ENCODE peak calls at places on chromosomes 16 and 17, in nine cellular contexts. One of them, this sample, is unnamed.

GRCh38 chr17:35291802-35292201 is 48.9 kb downstream of the SLFN5 start:
- DNase-seq in pancreas: no peak
- DNase-seq in DND-41: no peak
- DNase-seq in heart left ventricle: no peak
- DNase-seq in fibroblast of lung: peak
- DNase-seq in GM10248: no peak
- DNase-seq in fibroblast of villous mesenchyme: peak
- DNase-seq in AG09319: peak
- DNase-seq in progenitor cell of endocrine pancreas: no peak
- DNase-seq in this sample: no peak

GRCh38 chr17:76593338-76593737 is 7.7 kb upstream of the ST6GALNAC2 start:
- DNase-seq in heart left ventricle: no peak
- DNase-seq in progenitor cell of endocrine pancreas: no peak
- DNase-seq in pancreas: no peak
- DNase-seq in fibroblast of lung: no peak
- DNase-seq in AG09319: no peak
- DNase-seq in DND-41: no peak
- DNase-seq in GM10248: no peak
- DNase-seq in fibroblast of villous mesenchyme: no peak
- DNase-seq in this sample: no peak

GRCh38 chr17:46795379-46795952 is 23.0 kb downstream of the WNT3 start:
- DNase-seq in fibroblast of villous mesenchyme: peak
- DNase-seq in heart left ventricle: no peak
- DNase-seq in DND-41: no peak
- DNase-seq in GM10248: no peak
- DNase-seq in pancreas: peak
- DNase-seq in fibroblast of lung: peak
- DNase-seq in progenitor cell of endocrine pancreas: no peak
- DNase-seq in AG09319: no peak
- DNase-seq in this sample: no peak

GRCh38 chr16:4664538-4665418 is 28.6 kb upstream of the NUDT16L1 start:
- DNase-seq in DND-41: peak
- DNase-seq in progenitor cell of endocrine pancreas: no peak
- DNase-seq in fibroblast of lung: peak
- DNase-seq in pancreas: no peak
- DNase-seq in heart left ventricle: peak
- DNase-seq in AG09319: no peak
- DNase-seq in fibroblast of villous mesenchyme: peak
- DNase-seq in GM10248: peak
- DNase-seq in this sample: peak

GRCh38 chr16:54285414-54286066 is 1.0 kb downstream of the IRX3 start:
- DNase-seq in GM10248: no peak
- DNase-seq in fibroblast of villous mesenchyme: peak
- DNase-seq in heart left ventricle: peak
- DNase-seq in progenitor cell of endocrine pancreas: peak
- DNase-seq in pancreas: peak
- DNase-seq in fibroblast of lung: peak
- DNase-seq in DND-41: peak
- DNase-seq in AG09319: no peak
- DNase-seq in this sample: no peak

GRCh38 chr17:1491406-1492248 is 859 bp downstream of the MYO1C start:
- DNase-seq in fibroblast of lung: peak
- DNase-seq in progenitor cell of endocrine pancreas: no peak
- DNase-seq in AG09319: no peak
- DNase-seq in fibroblast of villous mesenchyme: peak
- DNase-seq in DND-41: no peak
- DNase-seq in pancreas: peak
- DNase-seq in GM10248: peak
- DNase-seq in heart left ventricle: peak
- DNase-seq in this sample: no peak

GRCh38 chr17:69969897-69970296 is 105.1 kb upstream of the KCNJ16 start:
- DNase-seq in heart left ventricle: no peak
- DNase-seq in pancreas: no peak
- DNase-seq in DND-41: no peak
- DNase-seq in AG09319: no peak
- DNase-seq in fibroblast of lung: peak
- DNase-seq in progenitor cell of endocrine pancreas: no peak
- DNase-seq in fibroblast of villous mesenchyme: no peak
- DNase-seq in GM10248: no peak
- DNase-seq in this sample: no peak

GRCh38 chr16:1746693-1747195 is 24.6 kb downstream of the NME3 start:
- DNase-seq in pancreas: no peak
- DNase-seq in fibroblast of lung: peak
- DNase-seq in AG09319: no peak
- DNase-seq in progenitor cell of endocrine pancreas: no peak
- DNase-seq in GM10248: no peak
- DNase-seq in fibroblast of villous mesenchyme: no peak
- DNase-seq in DND-41: no peak
- DNase-seq in heart left ventricle: no peak
- DNase-seq in this sample: no peak

GRCh38 chr17:82552580-82552979 is 33.0 kb downstream of the FOXK2 start:
- DNase-seq in fibroblast of lung: no peak
- DNase-seq in GM10248: no peak
- DNase-seq in progenitor cell of endocrine pancreas: no peak
- DNase-seq in DND-41: no peak
- DNase-seq in AG09319: no peak
- DNase-seq in fibroblast of villous mesenchyme: no peak
- DNase-seq in pancreas: no peak
- DNase-seq in heart left ventricle: no peak
- DNase-seq in this sample: no peak

GRCh38 chr17:52505601-52506000 is 347.1 kb upstream of the CA10 start:
- DNase-seq in AG09319: no peak
- DNase-seq in DND-41: no peak
- DNase-seq in GM10248: no peak
- DNase-seq in heart left ventricle: no peak
- DNase-seq in progenitor cell of endocrine pancreas: no peak
- DNase-seq in pancreas: no peak
- DNase-seq in fibroblast of lung: no peak
- DNase-seq in fibroblast of villous mesenchyme: no peak
- DNase-seq in this sample: no peak

GRCh38 chr16:87344165-87344930 is 27.2 kb upstream of the C16orf95 start:
- DNase-seq in progenitor cell of endocrine pancreas: no peak
- DNase-seq in pancreas: no peak
- DNase-seq in AG09319: no peak
- DNase-seq in DND-41: no peak
- DNase-seq in heart left ventricle: no peak
- DNase-seq in fibroblast of lung: no peak
- DNase-seq in GM10248: no peak
- DNase-seq in fibroblast of villous mesenchyme: no peak
- DNase-seq in this sample: no peak

DNA sequence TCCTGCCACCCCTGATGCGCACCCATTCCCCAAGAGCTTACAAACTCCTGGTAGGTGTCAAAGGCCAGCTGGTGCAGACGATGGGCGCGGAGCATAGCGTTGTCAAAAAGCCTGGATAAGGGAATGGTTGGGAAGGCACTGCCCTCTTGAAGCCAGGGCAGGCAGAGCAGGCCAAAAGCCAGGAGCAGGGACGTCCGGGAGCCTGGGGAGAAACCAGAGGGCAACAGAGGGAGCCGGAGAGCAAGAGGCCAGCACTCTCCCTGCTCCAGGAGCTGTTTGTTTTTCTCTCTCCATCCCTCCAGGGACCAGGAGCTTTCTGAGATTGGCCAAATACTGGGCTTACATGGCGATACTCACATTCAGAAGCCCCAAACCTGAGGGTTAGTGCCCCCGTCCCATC is 334 bp downstream of the GH1 start:
- DNase-seq in fibroblast of lung: no peak
- DNase-seq in DND-41: no peak
- DNase-seq in progenitor cell of endocrine pancreas: no peak
- DNase-seq in pancreas: no peak
- DNase-seq in AG09319: no peak
- DNase-seq in heart left ventricle: no peak
- DNase-seq in fibroblast of villous mesenchyme: no peak
- DNase-seq in GM10248: no peak
- DNase-seq in this sample: no peak
- TF ChIP-seq CTCF in fibroblast of lung: no peak
- TF ChIP-seq CTCF in DND-41: peak
- TF ChIP-seq CTCF in progenitor cell of endocrine pancreas: no peak
- TF ChIP-seq CTCF in pancreas: no peak
- TF ChIP-seq CTCF in AG09319: no peak
- TF ChIP-seq CTCF in heart left ventricle: no peak
- TF ChIP-seq CTCF in fibroblast of villous mesenchyme: no peak
- TF ChIP-seq CTCF in GM10248: no peak
- TF ChIP-seq CTCF in this sample: no peak

GRCh38 chr17:51119415-51120356 is 982 bp downstream of the SPAG9 start:
- DNase-seq in progenitor cell of endocrine pancreas: no peak
- DNase-seq in DND-41: peak
- DNase-seq in AG09319: no peak
- DNase-seq in pancreas: peak
- DNase-seq in fibroblast of villous mesenchyme: peak
- DNase-seq in GM10248: peak
- DNase-seq in fibroblast of lung: peak
- DNase-seq in heart left ventricle: peak
- DNase-seq in this sample: peak

GRCh38 chr17:51120357-51120738 is 320 bp downstream of the SPAG9 start:
- DNase-seq in fibroblast of villous mesenchyme: peak
- DNase-seq in pancreas: no peak
- DNase-seq in DND-41: peak
- DNase-seq in fibroblast of lung: peak
- DNase-seq in progenitor cell of endocrine pancreas: no peak
- DNase-seq in heart left ventricle: peak
- DNase-seq in GM10248: peak
- DNase-seq in AG09319: no peak
- DNase-seq in this sample: peak

GRCh38 chr17:51120739-51121619 is at the start of gene SPAG9:
- DNase-seq in fibroblast of villous mesenchyme: peak
- DNase-seq in AG09319: peak
- DNase-seq in fibroblast of lung: peak
- DNase-seq in pancreas: peak
- DNase-seq in progenitor cell of endocrine pancreas: peak
- DNase-seq in DND-41: peak
- DNase-seq in heart left ventricle: peak
- DNase-seq in GM10248: peak
- DNase-seq in this sample: peak

GRCh38 chr17:51118330-51119195 is 2.1 kb downstream of the SPAG9 start:
- DNase-seq in GM10248: no peak
- DNase-seq in heart left ventricle: no peak
- DNase-seq in AG09319: no peak
- DNase-seq in progenitor cell of endocrine pancreas: no peak
- DNase-seq in fibroblast of villous mesenchyme: no peak
- DNase-seq in DND-41: no peak
- DNase-seq in fibroblast of lung: no peak
- DNase-seq in pancreas: peak
- DNase-seq in this sample: peak

DNA sequence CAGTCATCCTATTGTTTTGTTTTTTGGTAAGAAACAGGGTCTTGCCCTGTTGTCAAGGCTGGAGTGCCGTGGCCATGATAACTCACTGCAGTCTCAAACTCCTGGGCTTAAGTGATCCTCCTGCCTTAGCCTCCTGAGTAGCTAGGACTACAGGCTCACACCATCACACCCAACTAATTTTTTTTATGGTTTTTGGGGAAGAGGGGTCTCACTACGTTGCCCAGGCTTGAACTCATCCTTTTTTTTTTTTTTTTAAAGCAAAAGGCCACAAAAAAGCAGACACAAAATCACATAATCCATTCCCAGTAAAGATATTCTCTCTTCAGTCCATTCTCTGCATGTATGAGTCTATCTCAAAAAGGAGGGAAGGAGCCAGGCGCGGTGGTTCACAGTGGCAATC is 5.5 kb downstream of the SPAG9 start:
- DNase-seq in DND-41: no peak
- DNase-seq in fibroblast of lung: no peak
- DNase-seq in pancreas: no peak
- DNase-seq in fibroblast of villous mesenchyme: no peak
- DNase-seq in heart left ventricle: no peak
- DNase-seq in AG09319: no peak
- DNase-seq in GM10248: no peak
- DNase-seq in progenitor cell of endocrine pancreas: no peak
- DNase-seq in this sample: no peak
- TF ChIP-seq CTCF in DND-41: no peak
- TF ChIP-seq CTCF in fibroblast of lung: no peak
- TF ChIP-seq CTCF in pancreas: no peak
- TF ChIP-seq CTCF in fibroblast of villous mesenchyme: no peak
- TF ChIP-seq CTCF in heart left ventricle: no peak
- TF ChIP-seq CTCF in AG09319: no peak
- TF ChIP-seq CTCF in GM10248: no peak
- TF ChIP-seq CTCF in progenitor cell of endocrine pancreas: no peak
- TF ChIP-seq CTCF in this sample: no peak

DNA sequence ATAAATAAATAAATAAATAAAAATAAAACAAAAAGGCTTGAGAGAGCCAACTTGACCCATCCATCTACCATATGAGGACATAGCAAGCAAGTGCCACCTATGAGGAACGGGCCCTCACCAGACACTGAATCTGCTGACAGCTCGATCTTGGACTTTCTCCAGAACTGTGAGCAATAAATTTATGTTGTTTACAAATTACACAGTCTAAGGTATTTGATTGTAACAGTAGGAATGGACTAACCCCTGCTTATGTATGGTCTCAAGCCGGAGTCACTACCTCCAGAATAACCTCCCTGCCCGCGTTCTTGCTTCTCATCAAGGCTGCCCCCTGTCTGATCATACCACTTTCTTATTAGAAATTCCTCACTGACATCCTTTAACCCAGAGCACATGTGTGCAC is 9.9 kb downstream of the SLC5A11 start:
- DNase-seq in progenitor cell of endocrine pancreas: no peak
- DNase-seq in fibroblast of lung: no peak
- DNase-seq in GM10248: no peak
- DNase-seq in fibroblast of villous mesenchyme: peak
- DNase-seq in AG09319: no peak
- DNase-seq in DND-41: no peak
- DNase-seq in pancreas: no peak
- DNase-seq in heart left ventricle: no peak
- DNase-seq in this sample: no peak
- TF ChIP-seq CTCF in progenitor cell of endocrine pancreas: no peak
- TF ChIP-seq CTCF in fibroblast of lung: no peak
- TF ChIP-seq CTCF in GM10248: no peak
- TF ChIP-seq CTCF in fibroblast of villous mesenchyme: no peak
- TF ChIP-seq CTCF in AG09319: no peak
- TF ChIP-seq CTCF in DND-41: no peak
- TF ChIP-seq CTCF in pancreas: no peak
- TF ChIP-seq CTCF in heart left ventricle: no peak
- TF ChIP-seq CTCF in this sample: no peak

GRCh38 chr17:72616457-72616856 is 476.0 kb downstream of the SLC39A11 start:
- DNase-seq in heart left ventricle: no peak
- DNase-seq in progenitor cell of endocrine pancreas: no peak
- DNase-seq in fibroblast of lung: no peak
- DNase-seq in pancreas: no peak
- DNase-seq in GM10248: no peak
- DNase-seq in DND-41: no peak
- DNase-seq in AG09319: no peak
- DNase-seq in fibroblast of villous mesenchyme: no peak
- DNase-seq in this sample: no peak
- TF ChIP-seq CTCF in heart left ventricle: no peak
- TF ChIP-seq CTCF in progenitor cell of endocrine pancreas: no peak
- TF ChIP-seq CTCF in fibroblast of lung: no peak
- TF ChIP-seq CTCF in pancreas: no peak
- TF ChIP-seq CTCF in GM10248: no peak
- TF ChIP-seq CTCF in DND-41: no peak
- TF ChIP-seq CTCF in AG09319: no peak
- TF ChIP-seq CTCF in fibroblast of villous mesenchyme: no peak
- TF ChIP-seq CTCF in this sample: no peak